ENCODE peak calls at places on chromosomes 12 and 14, in nine cellular contexts. W, T, N, B, M, J, Z, Y and S are unnamed samples.
A peak's percentile ranks its signal among the peaks of the same experiment; 100 is the strongest.

GRCh38 chr12:56884421-56884820 is 49.8 kb downstream of the SDR9C7 start:
- DNase-seq in W (no peak), T (no peak), N (no peak), B (no peak), M (no peak), J (no peak), Z (no peak), Y (no peak), S (no peak)

GRCh38 chr14:77870646-77871045 is 70.7 kb downstream of the ADCK1 start:
- DNase-seq in W (no peak), T (no peak), N (no peak), B (no peak), M (no peak), J (no peak), Z (no peak), Y (no peak), S (no peak)

GRCh38 chr12:51973560-51973959 is 22.1 kb downstream of the ACVR1B start:
- DNase-seq in W (no peak), T (no peak), N (no peak), B (no peak), M (no peak), J (no peak), Z (no peak), Y (no peak), S (no peak)

GRCh38 chr12:22312336-22312735 is 22.2 kb downstream of the ST8SIA1 start:
- DNase-seq in W (no peak), T (peak; percentile 80), N (no peak), B (peak; percentile 52), M (no peak), J (no peak), Z (no peak), Y (peak; percentile 7), S (peak; percentile 87)

GRCh38 chr14:39665084-39665483 is 232.9 kb upstream of the FBXO33 start:
- DNase-seq in W (no peak), T (no peak), N (no peak), B (no peak), M (no peak), J (no peak), Z (no peak), Y (no peak), S (no peak)

GRCh38 chr14:22314183-22314820 is 274.7 kb downstream of the DAD1 start:
- DNase-seq in W (peak; percentile 36), T (no peak), N (no peak), B (peak; percentile 71), M (peak; percentile 29), J (no peak), Z (peak; percentile 76), Y (peak; percentile 42), S (peak; percentile 55)

GRCh38 chr12:77226398-77226797 is 161.0 kb upstream of the E2F7 start:
- DNase-seq in W (no peak), T (no peak), N (no peak), B (no peak), M (no peak), J (no peak), Z (no peak), Y (no peak), S (no peak)

GRCh38 chr14:31229638-31230229 is 22.1 kb upstream of the HECTD1 start:
- DNase-seq in W (peak; percentile 54), T (peak; percentile 93), N (peak; percentile 88), B (peak; percentile 99), M (peak; percentile 69), J (peak; percentile 86), Z (peak; percentile 89), Y (peak; percentile 93), S (peak; percentile 91)

GRCh38 chr14:66043921-66044320 is 442.2 kb upstream of the CCDC196 start:
- DNase-seq in W (no peak), T (no peak), N (no peak), B (no peak), M (no peak), J (no peak), Z (no peak), Y (no peak), S (peak; percentile 61)

GRCh38 chr14:35402323-35403084 is 2.0 kb downstream of the NFKBIA start:
- DNase-seq in W (no peak), T (no peak), N (no peak), B (no peak), M (no peak), J (no peak), Z (no peak), Y (no peak), S (peak; percentile 48)

GRCh38 chr12:96329545-96329944 is 70.7 kb downstream of the CDK17 start:
- DNase-seq in W (no peak), T (no peak), N (no peak), B (no peak), M (no peak), J (no peak), Z (no peak), Y (no peak), S (no peak)

GRCh38 chr14:87944987-87945604 is 47.9 kb downstream of the GALC start:
- DNase-seq in W (no peak), T (no peak), N (peak; percentile 34), B (peak; percentile 62), M (peak; percentile 15), J (no peak), Z (peak; percentile 56), Y (peak; percentile 13), S (peak; percentile 16)

GRCh38 chr12:28602760-28603638 is 412.7 kb downstream of the CCDC91 start:
- DNase-seq in W (no peak), T (no peak), N (no peak), B (no peak), M (no peak), J (no peak), Z (no peak), Y (no peak), S (no peak)

GRCh38 chr12:112018571-112019237 is 5.5 kb downstream of the ERP29 start:
- DNase-seq in W (no peak), T (no peak), N (peak; percentile 50), B (no peak), M (no peak), J (no peak), Z (no peak), Y (peak; percentile 68), S (peak; percentile 74)

GRCh38 chr12:14952295-14952995 is 9.0 kb downstream of the ARHGDIB start:
- DNase-seq in W (no peak), T (no peak), N (peak; percentile 87), B (peak; percentile 87), M (no peak), J (no peak), Z (peak; percentile 79), Y (peak; percentile 64), S (peak; percentile 96)

GRCh38 chr14:76953196-76953945 is 75.1 kb downstream of the IRF2BPL start:
- DNase-seq in W (no peak), T (peak; percentile 79), N (no peak), B (peak; percentile 87), M (no peak), J (peak; percentile 75), Z (peak; percentile 76), Y (peak; percentile 82), S (peak; percentile 39)

GRCh38 chr12:27812502-27812901 is 32.5 kb upstream of the MANSC4 start:
- DNase-seq in W (no peak), T (no peak), N (no peak), B (no peak), M (no peak), J (no peak), Z (no peak), Y (no peak), S (no peak)

GRCh38 chr14:94536836-94537235 is 24.4 kb upstream of the SERPINA4 start:
- DNase-seq in W (no peak), T (no peak), N (no peak), B (peak; percentile 65), M (no peak), J (no peak), Z (no peak), Y (no peak), S (no peak)
- TF ChIP-seq CTCF in W (peak; percentile 56), T (no peak), N (no peak), B (no peak), M (no peak), J (no peak), Z (peak; percentile 11), Y (no peak), S (peak; percentile 49)

DNA sequence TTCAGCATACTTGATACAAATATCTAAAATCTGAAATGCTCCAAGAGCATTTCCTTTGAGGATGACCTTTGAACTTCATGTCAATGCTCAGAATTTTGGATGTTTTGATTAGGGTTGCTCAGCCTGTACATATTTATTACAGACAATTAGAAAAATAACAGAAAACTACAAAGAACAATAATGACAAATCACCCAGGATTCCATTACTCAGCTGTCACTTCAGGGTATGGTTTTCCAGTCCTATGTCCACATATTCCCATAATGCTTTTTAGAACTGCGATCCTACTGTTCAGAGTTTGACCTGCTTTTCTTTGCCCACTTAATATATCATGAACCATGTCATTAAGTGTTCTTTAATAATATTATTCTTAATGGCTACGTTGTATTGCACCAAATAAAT is 11.4 kb downstream of the DLGAP5 start:
- DNase-seq in W (no peak), T (no peak), N (no peak), B (no peak), M (no peak), J (no peak), Z (no peak), Y (no peak), S (no peak)
- H3K27ac ChIP-seq in W (no peak overlapping the region), T (no peak overlapping the region), N (no peak overlapping the region), B (no peak overlapping the region), M (no peak overlapping the region), J (no peak overlapping the region), Z (no peak overlapping the region), Y (no peak overlapping the region), S (no peak overlapping the region)

DNA sequence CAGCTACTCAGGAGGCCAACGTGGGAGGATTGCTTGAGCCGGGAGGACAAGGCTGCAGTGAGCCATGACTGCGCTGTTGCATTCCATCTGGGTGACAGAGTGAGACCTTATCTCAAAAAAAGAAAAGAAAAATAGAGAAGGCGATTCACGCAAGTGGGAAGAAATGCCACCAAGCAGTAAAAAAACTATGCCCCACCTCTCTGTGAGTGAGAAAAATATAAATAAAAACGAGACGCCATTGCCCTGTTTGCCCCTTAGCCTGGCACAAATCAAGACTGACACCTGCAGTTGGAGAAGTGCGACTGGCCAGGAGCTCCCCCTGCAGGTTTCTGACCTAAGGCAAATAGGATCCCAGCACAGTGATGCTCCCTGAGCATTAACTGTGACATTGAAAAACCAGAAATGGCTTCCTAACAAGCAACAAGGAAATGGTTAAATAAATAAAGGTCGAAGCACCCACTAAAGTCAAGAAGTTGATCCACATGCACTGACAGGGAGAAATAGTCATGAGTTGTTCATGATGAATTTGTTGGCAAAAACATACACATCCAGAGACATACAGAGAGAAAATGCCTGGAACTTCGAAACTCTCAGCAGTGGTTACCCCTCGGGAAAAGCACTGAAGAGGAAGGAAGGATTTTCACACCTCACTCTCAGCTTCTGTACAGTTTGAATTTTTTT is 21.1 kb downstream of the GSC start:
- DNase-seq in W (peak; percentile 70), T (no peak), N (no peak), B (peak; percentile 62), M (no peak), J (peak; percentile 33), Z (peak; percentile 50), Y (peak; percentile 50), S (no peak)
- TF ChIP-seq CTCF in W (peak; percentile 84), T (peak; percentile 53), N (peak; percentile 50), B (peak; percentile 71), M (peak; percentile 69), J (no peak), Z (peak; percentile 53), Y (peak; percentile 57), S (peak; percentile 58)

DNA sequence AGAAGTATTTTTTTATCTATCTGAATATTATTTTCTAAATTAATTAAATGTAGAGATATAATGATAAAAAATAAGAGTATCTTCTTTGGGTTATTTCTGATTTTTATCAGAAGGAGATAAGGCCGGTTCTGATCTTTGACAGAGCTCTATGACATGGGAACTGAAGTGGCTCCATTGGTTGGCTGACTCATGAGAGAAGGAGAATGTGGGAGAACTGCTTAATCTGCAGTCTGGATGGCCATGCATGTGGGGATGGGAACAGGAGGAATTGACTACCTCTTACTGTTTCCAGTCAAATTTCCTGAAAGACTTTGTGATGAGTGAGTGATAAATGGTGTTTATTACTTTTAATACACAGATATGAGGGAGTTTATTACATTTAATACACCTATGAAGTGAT is 155.8 kb upstream of the ATP2B1 start:
- DNase-seq in W (no peak), T (no peak), N (no peak), B (no peak), M (no peak), J (no peak), Z (no peak), Y (no peak), S (no peak)
- H3K27ac ChIP-seq in W (no peak overlapping the region), T (no peak overlapping the region), N (no peak overlapping the region), B (no peak overlapping the region), M (no peak overlapping the region), J (no peak overlapping the region), Z (no peak overlapping the region), Y (no peak overlapping the region), S (no peak overlapping the region)